ENCODE peak calls at places on chromosomes 4 and X, in eight cellular contexts. One of them, this sample, is unnamed.

GRCh38 chr4:153084939-153085630 is 119.2 kb upstream of the TRIM2 start:
- DNase-seq in EH: peak; percentile 67
- DNase-seq in iris pigment epithelial cell: peak; percentile 70
- DNase-seq in RWPE1: peak; percentile 66
- DNase-seq in ACHN: peak; percentile 41
- DNase-seq in NCI-H1694 treated with DMSO at 0.1 percent for 48 hours: peak; percentile 44
- DNase-seq in fibroblast of pulmonary artery: peak; percentile 73
- DNase-seq in mesothelial cell of epicardium: peak; percentile 69
- DNase-seq in this sample: no peak

GRCh38 chrX:5959286-5959685 is 269.4 kb downstream of the NLGN4X start:
- DNase-seq in EH: no peak
- DNase-seq in iris pigment epithelial cell: no peak
- DNase-seq in RWPE1: no peak
- DNase-seq in ACHN: no peak
- DNase-seq in NCI-H1694 treated with DMSO at 0.1 percent for 48 hours: no peak
- DNase-seq in fibroblast of pulmonary artery: no peak
- DNase-seq in mesothelial cell of epicardium: no peak
- DNase-seq in this sample: no peak

GRCh38 chrX:119783026-119783425 is 8.4 kb downstream of the RPL39 start:
- DNase-seq in EH: no peak
- DNase-seq in iris pigment epithelial cell: no peak
- DNase-seq in RWPE1: no peak
- DNase-seq in ACHN: no peak
- DNase-seq in NCI-H1694 treated with DMSO at 0.1 percent for 48 hours: no peak
- DNase-seq in fibroblast of pulmonary artery: no peak
- DNase-seq in mesothelial cell of epicardium: no peak
- DNase-seq in this sample: no peak

GRCh38 chr4:23373269-23373668 is 516.6 kb downstream of the PPARGC1A start:
- DNase-seq in EH: no peak
- DNase-seq in iris pigment epithelial cell: peak; percentile 16
- DNase-seq in RWPE1: peak; percentile 51
- DNase-seq in ACHN: peak; percentile 54
- DNase-seq in NCI-H1694 treated with DMSO at 0.1 percent for 48 hours: no peak
- DNase-seq in fibroblast of pulmonary artery: peak; percentile 62
- DNase-seq in mesothelial cell of epicardium: no peak
- DNase-seq in this sample: no peak

GRCh38 chrX:40449396-40449795 is 131.4 kb upstream of the ATP6AP2 start:
- DNase-seq in EH: no peak
- DNase-seq in iris pigment epithelial cell: no peak
- DNase-seq in RWPE1: peak; percentile 36
- DNase-seq in ACHN: no peak
- DNase-seq in NCI-H1694 treated with DMSO at 0.1 percent for 48 hours: no peak
- DNase-seq in fibroblast of pulmonary artery: no peak
- DNase-seq in mesothelial cell of epicardium: no peak
- DNase-seq in this sample: no peak

GRCh38 chr4:80073362-80074008 is 456 bp upstream of the ANTXR2 start:
- DNase-seq in EH: no peak
- DNase-seq in iris pigment epithelial cell: no peak
- DNase-seq in RWPE1: no peak
- DNase-seq in ACHN: no peak
- DNase-seq in NCI-H1694 treated with DMSO at 0.1 percent for 48 hours: no peak
- DNase-seq in fibroblast of pulmonary artery: no peak
- DNase-seq in mesothelial cell of epicardium: no peak
- DNase-seq in this sample: peak; percentile 21

GRCh38 chr4:30269850-30270249 is 450.3 kb upstream of the PCDH7 start:
- DNase-seq in EH: no peak
- DNase-seq in iris pigment epithelial cell: no peak
- DNase-seq in RWPE1: no peak
- DNase-seq in ACHN: no peak
- DNase-seq in NCI-H1694 treated with DMSO at 0.1 percent for 48 hours: peak; percentile 2
- DNase-seq in fibroblast of pulmonary artery: peak; percentile 8
- DNase-seq in mesothelial cell of epicardium: no peak
- DNase-seq in this sample: no peak

GRCh38 chrX:139691843-139692505 is 16.0 kb downstream of the MCF2 start:
- DNase-seq in EH: no peak
- DNase-seq in iris pigment epithelial cell: peak; percentile 1
- DNase-seq in RWPE1: no peak
- DNase-seq in ACHN: no peak
- DNase-seq in NCI-H1694 treated with DMSO at 0.1 percent for 48 hours: no peak
- DNase-seq in fibroblast of pulmonary artery: no peak
- DNase-seq in mesothelial cell of epicardium: no peak
- DNase-seq in this sample: no peak

GRCh38 chr4:17934286-17934685 is 87.3 kb downstream of the LCORL start:
- DNase-seq in EH: peak; percentile 4
- DNase-seq in iris pigment epithelial cell: no peak
- DNase-seq in RWPE1: no peak
- DNase-seq in ACHN: no peak
- DNase-seq in NCI-H1694 treated with DMSO at 0.1 percent for 48 hours: peak; percentile 8
- DNase-seq in fibroblast of pulmonary artery: peak; percentile 27
- DNase-seq in mesothelial cell of epicardium: no peak
- DNase-seq in this sample: no peak

This sample was measured in GM12892.